ENCODE peak calls at places on chromosome X, in eight cellular contexts. L is transverse colon, E is A673, Z is OCI-LY7, S is uterus, H is endodermal cell, J is tibial nerve, V is heart right ventricle. R is an unnamed sample.

GRCh38 chrX:9790866-9791265 is 4.6 kb downstream of the SHROOM2 start:
- DNase-seq in S (no peak), H (no peak), L (no peak), V (no peak), E (no peak), Z (no peak), J (no peak), R (no peak)

GRCh38 chrX:100263650-100264049 is 146.4 kb downstream of the PCDH19 start:
- DNase-seq in S (no peak), H (no peak), V (no peak), Z (no peak), J (no peak), E (no peak), L (no peak), R (no peak)

GRCh38 chrX:128622296-128622695 is 570.1 kb upstream of the ACTRT1 start:
- DNase-seq in V (no peak), E (no peak), Z (no peak), L (no peak), S (no peak), H (no peak), J (no peak), R (no peak)

GRCh38 chrX:56564182-56564885 is 907 bp downstream of the UBQLN2 start:
- DNase-seq in S (no peak), J (peak; percentile 15), H (no peak), Z (peak; percentile 39), E (peak; percentile 15), V (no peak), L (peak; percentile 11), R (no peak)

GRCh38 chrX:136588060-136588459 is 56.0 kb downstream of the VGLL1 start:
- DNase-seq in V (no peak), E (no peak), S (no peak), Z (no peak), H (no peak), L (no peak), J (no peak), R (no peak)

GRCh38 chrX:118493653-118494297 is 1.8 kb upstream of the DOCK11 start:
- DNase-seq in E (no peak), V (no peak), H (no peak), J (no peak), L (no peak), Z (no peak), S (no peak), R (no peak)

GRCh38 chrX:10156199-10157031 is at the start of gene CLCN4:
- DNase-seq in J (peak; percentile 13), L (peak; percentile 52), S (peak; percentile 30), V (peak; percentile 53), Z (peak; percentile 65), E (no peak), H (peak; percentile 82), R (no peak)

GRCh38 chrX:42825201-42825600 is 47.2 kb upstream of the PPP1R2C start:
- DNase-seq in V (no peak), J (no peak), S (no peak), L (no peak), H (no peak), Z (no peak), E (no peak), R (no peak)

GRCh38 chrX:84339507-84340364 is 151.7 kb upstream of the RPS6KA6 start:
- DNase-seq in E (peak; percentile 14), V (no peak), Z (peak; percentile 3), H (no peak), L (no peak), S (no peak), J (no peak), R (no peak)

GRCh38 chrX:41449138-41449537 is 2.0 kb downstream of the NYX start:
- DNase-seq in E (no peak), H (no peak), V (no peak), L (no peak), S (no peak), Z (peak; percentile 23), J (no peak), R (no peak)

GRCh38 chrX:9390693-9391368 is 74.0 kb upstream of the TBL1X start:
- DNase-seq in L (no peak), Z (no peak), H (no peak), V (no peak), E (no peak), J (no peak), S (no peak), R (no peak)

GRCh38 chrX:45668686-45669443 is 468.2 kb upstream of the DIPK2B start:
- DNase-seq in H (no peak), S (no peak), V (no peak), J (no peak), Z (peak; percentile 0), L (no peak), E (no peak), R (no peak)

GRCh38 chrX:8845060-8845459 is 43.9 kb upstream of the FAM9A start:
- DNase-seq in E (no peak), J (no peak), L (no peak), Z (no peak), H (no peak), S (no peak), V (no peak), R (no peak)

GRCh38 chrX:80184854-80185253 is 170.3 kb downstream of the TBX22 start:
- DNase-seq in H (no peak), Z (no peak), L (no peak), V (no peak), J (no peak), E (no peak), S (no peak), R (no peak)

GRCh38 chrX:38662640-38663039 is 101.3 kb downstream of the TSPAN7 start:
- DNase-seq in J (no peak), Z (no peak), S (no peak), V (no peak), H (no peak), L (no peak), E (no peak), R (no peak)

GRCh38 chrX:38660395-38661179 is 99.2 kb downstream of the TSPAN7 start:
- DNase-seq in H (no peak), V (no peak), E (no peak), Z (no peak), J (no peak), S (no peak), L (no peak), R (no peak)

GRCh38 chrX:38661561-38661960 is 100.2 kb downstream of the TSPAN7 start:
- DNase-seq in L (no peak), E (no peak), J (no peak), S (no peak), V (no peak), H (no peak), Z (no peak), R (no peak)

GRCh38 chrX:38666909-38667308 is 105.6 kb downstream of the TSPAN7 start:
- DNase-seq in H (no peak), Z (no peak), S (no peak), E (no peak), L (no peak), J (no peak), V (no peak), R (no peak)

GRCh38 chrX:38664285-38664684 is 102.9 kb downstream of the TSPAN7 start:
- DNase-seq in S (no peak), V (peak; percentile 6), H (peak; percentile 62), J (peak; percentile 8), Z (peak; percentile 13), E (peak; percentile 52), L (no peak), R (no peak)
- H3K36me3 ChIP-seq in S (no peaks in the 10 kb centered on the region), V (no peaks in the 10 kb centered on the region), H (no peaks in the 10 kb centered on the region), J (no peaks in the 10 kb centered on the region), Z (no peaks in the 10 kb centered on the region), E (no peaks in the 10 kb centered on the region), L (no peaks in the 10 kb centered on the region), R (no peaks in the 10 kb centered on the region)

GRCh38 chrX:19765628-19766027 is 121.8 kb downstream of the SH3KBP1 start:
- DNase-seq in Z (no peak), V (no peak), E (no peak), S (no peak), L (no peak), H (no peak), J (no peak), R (no peak)

GRCh38 chrX:19772759-19773623 is 114.4 kb downstream of the SH3KBP1 start:
- DNase-seq in H (no peak), J (no peak), E (no peak), S (no peak), Z (peak; percentile 52), V (no peak), L (no peak), R (no peak)

GRCh38 chrX:19774905-19775304 is 112.5 kb downstream of the SH3KBP1 start:
- DNase-seq in V (no peak), J (no peak), Z (no peak), L (no peak), H (no peak), E (no peak), S (no peak), R (no peak)

GRCh38 chrX:19772306-19772705 is 115.1 kb downstream of the SH3KBP1 start:
- DNase-seq in L (no peak), Z (no peak), J (no peak), E (no peak), H (no peak), V (peak; percentile 29), S (no peak), R (no peak)

GRCh38 chrX:19769467-19769866 is 117.9 kb downstream of the SH3KBP1 start:
- DNase-seq in J (no peak), L (no peak), S (no peak), H (no peak), E (no peak), V (no peak), Z (no peak), R (no peak)
- H3K4me1 ChIP-seq in J (peaks cover 5% of the 10 kb centered on the region), L (no peaks in the 10 kb centered on the region), S (no peaks in the 10 kb centered on the region), H (no peaks in the 10 kb centered on the region), E (peaks cover 11% of the 10 kb centered on the region), V (peaks cover 38% of the 10 kb centered on the region), Z (peaks cover 76% of the 10 kb centered on the region), R (peaks cover 58% of the 10 kb centered on the region)

DNA sequence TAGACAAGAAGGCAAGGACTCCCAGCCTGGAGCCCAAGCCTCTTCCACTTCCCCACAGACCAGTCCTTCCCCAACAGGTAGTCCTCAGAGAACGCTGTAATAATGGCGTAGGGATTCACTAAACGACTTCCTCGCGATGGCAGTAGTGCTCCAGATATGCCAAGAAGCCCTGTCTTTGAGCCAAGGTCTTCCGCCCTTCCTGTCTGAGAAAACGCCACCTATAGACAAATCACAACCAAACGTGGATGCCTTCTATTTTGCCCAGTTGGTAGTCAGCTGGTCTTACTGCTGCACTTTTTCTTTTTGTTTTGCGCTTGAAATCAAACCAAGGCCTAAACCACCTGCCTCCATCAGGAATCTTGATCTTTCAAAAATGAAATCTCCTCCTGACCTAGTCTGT is 203.3 kb downstream of the OR13H1 start:
- DNase-seq in H (no peak), S (peak; percentile 76), Z (no peak), V (peak; percentile 8), J (no peak), E (peak; percentile 75), L (peak; percentile 86), R (no peak)
- H3K27ac ChIP-seq in H (no peak overlapping the region), S (peak overlapping the region; percentile 62), Z (no peak overlapping the region), V (peak overlapping the region; percentile 89), J (peak overlapping the region; percentile 87), E (peak overlapping the region; percentile 95), L (no peak overlapping the region), R (no peak overlapping the region)

GRCh38 chrX:115630204-115630603 is 69.2 kb downstream of the PLS3 start:
- DNase-seq in L (no peak), J (no peak), V (no peak), E (no peak), S (no peak), H (no peak), Z (no peak), R (no peak)

DNA sequence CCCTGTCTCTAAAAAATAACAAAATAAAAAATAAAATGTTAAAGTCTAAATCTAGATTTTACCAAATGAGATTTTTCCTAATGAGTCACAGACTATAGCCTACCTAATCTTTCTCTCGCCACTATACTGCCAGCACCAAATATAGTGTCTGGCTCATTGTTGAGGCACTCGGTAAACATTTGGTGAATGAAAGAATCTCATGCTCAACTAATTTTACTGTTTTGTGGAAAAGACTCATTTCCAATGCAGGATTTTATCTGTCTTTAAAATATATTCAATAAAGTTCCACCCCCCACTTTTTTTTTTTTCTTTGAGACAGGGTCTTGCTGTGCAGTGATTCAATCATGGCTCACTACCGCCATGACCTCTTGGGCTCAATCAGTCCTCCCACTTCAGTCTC is 71.5 kb downstream of the PLS3 start:
- DNase-seq in J (no peak), E (no peak), H (no peak), Z (no peak), L (no peak), S (no peak), V (no peak), R (no peak)
- H3K36me3 ChIP-seq in J (peaks cover 13% of the 10 kb centered on the region), E (peaks cover 5% of the 10 kb centered on the region), H (peaks cover 16% of the 10 kb centered on the region), Z (no peaks in the 10 kb centered on the region), L (no peaks in the 10 kb centered on the region), S (no peaks in the 10 kb centered on the region), V (peaks cover 26% of the 10 kb centered on the region), R (no peaks in the 10 kb centered on the region)